ENCODE peak calls at places on chromosomes 1 and 21, in four cellular contexts. S is GM06990, X is fibroblast of mammary gland, R is heart left ventricle. U is an unnamed sample.

GRCh38 chr1:207755846-207756692 is 4.2 kb downstream of the CD46 start:
- DNase-seq in R (no peak), X (peak), S (no peak), U (no peak)

GRCh38 chr1:64539808-64540207 is 69.9 kb downstream of the CACHD1 start:
- DNase-seq in S (no peak), R (peak), X (peak), U (no peak)

GRCh38 chr1:173714441-173714758 is 381 bp upstream of the KLHL20 start:
- DNase-seq in R (no peak), S (no peak), X (no peak), U (no peak)

GRCh38 chr1:9422921-9423505 is 116.3 kb upstream of the SLC25A33 start:
- DNase-seq in R (no peak), X (no peak), S (no peak), U (no peak)

GRCh38 chr1:88609051-88609450 is 75.0 kb upstream of the PKN2 start:
- DNase-seq in X (no peak), R (no peak), S (no peak), U (no peak)

GRCh38 chr1:9767964-9768668 is 55.6 kb downstream of the CLSTN1 start:
- DNase-seq in X (no peak), R (no peak), S (no peak), U (no peak)

GRCh38 chr1:94608142-94608851 is 66.7 kb upstream of the F3 start:
- DNase-seq in R (no peak), S (no peak), X (no peak), U (no peak)

GRCh38 chr1:40780678-40781613 is 2.6 kb upstream of the KCNQ4 start:
- DNase-seq in R (peak), X (no peak), S (no peak), U (no peak)

GRCh38 chr1:57600424-57600823 is 176.6 kb upstream of the DAB1 start:
- DNase-seq in S (no peak), X (no peak), R (no peak), U (no peak)

GRCh38 chr1:53379662-53380002 is 51.8 kb upstream of the LRP8 start:
- DNase-seq in R (peak), S (no peak), X (no peak), U (no peak)

GRCh38 chr1:169368406-169368769 is 393 bp downstream of the BLZF1 start:
- DNase-seq in X (peak), S (peak), R (no peak), U (no peak)

GRCh38 chr21:45379901-45380330 is 25.0 kb upstream of the COL18A1 start:
- DNase-seq in R (no peak), X (no peak), S (no peak), U (no peak)

GRCh38 chr1:40868051-40868723 is 6.0 kb upstream of the CITED4 start:
- DNase-seq in R (no peak), S (no peak), X (peak), U (no peak)

GRCh38 chr1:182251561-182251960 is 140.0 kb downstream of the GLUL start:
- DNase-seq in X (no peak), R (no peak), S (no peak), U (no peak)

GRCh38 chr1:15188678-15189077 is 35.1 kb downstream of the TMEM51 start:
- DNase-seq in X (no peak), R (no peak), S (no peak), U (no peak)

GRCh38 chr21:14956826-14957225 is 108.0 kb downstream of the NRIP1 start:
- DNase-seq in R (no peak), S (no peak), X (peak), U (no peak)

GRCh38 chr1:116372651-116373444 is at the start of gene ATP1A1:
- DNase-seq in X (peak), S (peak), R (peak), U (peak)
- TF ChIP-seq CTCF in X (no peak), S (no peak), R (no peak), U (no peak)

GRCh38 chr1:29234471-29234870 is 1.9 kb upstream of the PTPRU start:
- DNase-seq in S (no peak), X (no peak), R (no peak), U (no peak)

GRCh38 chr1:29237906-29238600 is 1.7 kb downstream of the PTPRU start:
- DNase-seq in R (peak), S (peak), X (no peak), U (peak)

GRCh38 chr1:29236743-29236992 is 346 bp downstream of the PTPRU start:
- DNase-seq in S (peak), X (no peak), R (no peak), U (no peak)

GRCh38 chr1:29236993-29237905 is 927 bp downstream of the PTPRU start:
- DNase-seq in X (no peak), R (peak), S (peak), U (peak)

GRCh38 chr1:29235955-29236742 is at the start of gene PTPRU:
- DNase-seq in R (peak), S (peak), X (peak), U (peak)
- TF ChIP-seq CTCF in R (peak), S (peak), X (no peak), U (peak)

GRCh38 chr1:117093870-117094621 is 27.5 kb downstream of the TRIM45 start:
- DNase-seq in X (peak), R (no peak), S (no peak), U (peak)
- TF ChIP-seq CTCF in X (peak), R (peak), S (peak), U (no peak)

GRCh38 chr1:45490623-45491463 is at the start of gene TESK2:
- DNase-seq in S (peak), X (peak), R (peak), U (peak)
- TF ChIP-seq CTCF in S (peak), X (no peak), R (peak), U (no peak)

GRCh38 chr1:1014896-1015681 is 1.8 kb downstream of the ISG15 start:
- DNase-seq in S (no peak), R (peak), X (no peak), U (peak)
- TF ChIP-seq CTCF in S (peak), R (peak), X (peak), U (peak)